ENCODE peak calls at places on chromosomes 12 and 14, in nine cellular contexts. P is nephron progenitor cell, R is endothelial cell, T is type B pancreatic cell, Z is iPS DF 19.7, H is LoVo, E is lower leg skin, N is T-helper 2 cell, B is GDM1. Y is an unnamed sample.

GRCh38 chr12:131132118-131132892 is 178.6 kb downstream of the ADGRD1 start:
- DNase-seq in R (peak), Z (peak), H (peak), N (peak), T (peak), P (peak), E (peak), B (peak), Y (peak)

GRCh38 chr14:96757456-96757855 is 39.7 kb upstream of the VRK1 start:
- DNase-seq in B (no peak), H (no peak), Z (no peak), R (no peak), E (no peak), T (no peak), P (no peak), N (no peak), Y (no peak)

GRCh38 chr12:131018808-131019397 is 65.2 kb downstream of the ADGRD1 start:
- DNase-seq in B (no peak), N (no peak), Z (no peak), E (no peak), R (no peak), H (no peak), P (no peak), T (no peak), Y (no peak)

GRCh38 chr12:83128529-83128928 is 441.8 kb downstream of the TMTC2 start:
- DNase-seq in P (no peak), E (no peak), T (no peak), R (no peak), B (no peak), H (no peak), Z (no peak), N (no peak), Y (no peak)

GRCh38 chr14:20631821-20632389 is 9.6 kb downstream of the OR6S1 start:
- DNase-seq in P (peak), R (peak), E (no peak), N (no peak), T (no peak), B (no peak), H (peak), Z (no peak), Y (no peak)

GRCh38 chr14:48747683-48748082 is 838.5 kb downstream of the RPS29 start:
- DNase-seq in H (no peak), R (no peak), T (no peak), E (no peak), Z (no peak), N (no peak), P (no peak), B (no peak), Y (no peak)

GRCh38 chr12:69039881-69040280 is 106.9 kb upstream of the CPM start:
- DNase-seq in B (no peak), N (no peak), Z (no peak), R (no peak), E (no peak), P (no peak), H (no peak), T (no peak), Y (no peak)

GRCh38 chr14:92880851-92881250 is 42.1 kb upstream of the CHGA start:
- DNase-seq in T (no peak), H (no peak), Z (peak), P (no peak), N (no peak), R (no peak), E (no peak), B (no peak), Y (peak)

GRCh38 chr12:42957136-42957535 is 367.6 kb upstream of the PRICKLE1 start:
- DNase-seq in N (no peak), T (no peak), Z (no peak), B (no peak), R (no peak), H (no peak), E (no peak), P (no peak), Y (no peak)

GRCh38 chr12:80268924-80269749 is 169.8 kb downstream of the OTOGL start:
- DNase-seq in Z (no peak), R (no peak), P (no peak), N (no peak), T (no peak), B (no peak), H (peak), E (no peak), Y (no peak)

GRCh38 chr12:111366075-111366474 is 2.8 kb downstream of the PHETA1 start:
- DNase-seq in N (no peak), B (no peak), H (no peak), Z (no peak), E (no peak), R (no peak), T (no peak), P (no peak), Y (no peak)

GRCh38 chr14:28831126-28831525 is 64.5 kb downstream of the FOXG1 start:
- DNase-seq in E (no peak), H (no peak), Z (no peak), T (no peak), B (no peak), R (no peak), P (no peak), N (no peak), Y (no peak)

GRCh38 chr14:64119535-64119934 is 174.6 kb downstream of the ESR2 start:
- DNase-seq in T (no peak), N (no peak), R (no peak), H (no peak), E (no peak), Z (no peak), P (no peak), B (no peak), Y (no peak)

GRCh38 chr12:17062296-17063061 is 456.5 kb upstream of the LMO3 start:
- DNase-seq in B (no peak), T (no peak), E (no peak), P (no peak), R (no peak), H (peak), N (no peak), Z (no peak), Y (no peak)

GRCh38 chr12:102811125-102811737 is 105.8 kb downstream of the PAH start:
- DNase-seq in H (peak), P (peak), Z (no peak), T (no peak), B (no peak), E (no peak), N (no peak), R (peak), Y (no peak)

GRCh38 chr12:103858335-103858734 is 17.3 kb upstream of the NT5DC3 start:
- DNase-seq in T (no peak), B (no peak), E (no peak), Z (no peak), P (no peak), H (no peak), R (no peak), N (no peak), Y (no peak)

GRCh38 chr12:116153983-116154382 is 123.5 kb downstream of the MED13L start:
- DNase-seq in H (no peak), B (no peak), N (no peak), T (no peak), P (no peak), E (no peak), Z (no peak), R (no peak), Y (no peak)

GRCh38 chr14:103257211-103257962 is 76.7 kb upstream of the EIF5 start:
- DNase-seq in E (no peak), N (no peak), T (no peak), Z (no peak), H (peak), P (no peak), R (no peak), B (no peak), Y (no peak)

GRCh38 chr12:116820077-116820656 is 61.1 kb downstream of the HRK start:
- DNase-seq in N (no peak), Z (no peak), B (no peak), R (no peak), E (no peak), H (no peak), P (no peak), T (no peak), Y (no peak)

GRCh38 chr14:53542692-53543091 is 389.6 kb upstream of the DDHD1 start:
- DNase-seq in B (no peak), R (peak), T (no peak), H (peak), P (no peak), E (no peak), N (no peak), Z (no peak), Y (no peak)

GRCh38 chr14:92568621-92569479 is 55.3 kb downstream of the RIN3 start:
- DNase-seq in E (no peak), H (no peak), B (no peak), T (no peak), R (no peak), P (no peak), Z (no peak), N (peak), Y (no peak)

GRCh38 chr12:117641885-117642284 is 280.5 kb upstream of the NOS1 start:
- DNase-seq in R (no peak), E (no peak), N (no peak), T (no peak), H (no peak), Z (no peak), P (no peak), B (no peak), Y (no peak)

GRCh38 chr12:57489157-57489641 is 1.3 kb downstream of the MARS1 start:
- DNase-seq in H (no peak), E (no peak), B (no peak), P (no peak), N (no peak), T (no peak), R (no peak), Z (no peak), Y (no peak)

GRCh38 chr12:68344126-68344525 is 12.0 kb upstream of the MDM1 start:
- DNase-seq in E (no peak), B (no peak), R (no peak), P (no peak), H (no peak), T (no peak), Z (no peak), N (no peak), Y (no peak)

GRCh38 chr14:60064491-60065072 is 27.1 kb upstream of the PCNX4 start:
- DNase-seq in B (no peak), T (no peak), E (no peak), N (peak), H (peak), Z (no peak), P (no peak), R (no peak), Y (no peak)

GRCh38 chr14:70793637-70794036 is 15.7 kb downstream of the MAP3K9 start:
- DNase-seq in H (no peak), T (no peak), E (no peak), P (no peak), Z (no peak), R (no peak), N (no peak), B (no peak), Y (no peak)

GRCh38 chr14:46378248-46378647 is 273.3 kb downstream of the RPL10L start:
- DNase-seq in P (no peak), R (no peak), N (no peak), Z (no peak), H (no peak), E (no peak), T (no peak), B (no peak), Y (no peak)

GRCh38 chr12:47155457-47156166 is 75.9 kb upstream of the AMIGO2 start:
- DNase-seq in Z (no peak), T (no peak), H (no peak), R (no peak), P (no peak), N (no peak), B (no peak), E (no peak), Y (no peak)

GRCh38 chr14:82626156-82627055 is 1092.8 kb upstream of the SEL1L start:
- DNase-seq in H (no peak), P (no peak), T (no peak), N (no peak), R (no peak), E (no peak), Z (no peak), B (no peak), Y (no peak)

GRCh38 chr14:20456971-20457370 is 1.9 kb downstream of the APEX1 start:
- DNase-seq in E (no peak), H (no peak), B (no peak), R (no peak), P (no peak), N (no peak), Z (no peak), T (no peak), Y (no peak)

Y was measured in iPS DF 6.9.